ENCODE peak calls at places on chromosomes 13 and 19, in ten cellular contexts. X, Q, K, A, F, O, Y, G, M and N are unnamed samples. For H3K4me1, the result is how much of the 10 kb centered on the place peaks cover.

GRCh38 chr13:32035701-32036100 is 4.1 kb downstream of the FRY start:
- DNase-seq in A (no peak), K (no peak), M (no peak), Y (no peak), G (no peak), O (no peak), X (no peak), Q (no peak), F (no peak), N (no peak)

GRCh38 chr13:68358218-68358817 is 1128.2 kb upstream of the PCDH9 start:
- DNase-seq in K (no peak), Q (no peak), A (no peak), F (no peak), G (no peak), Y (no peak), O (no peak), X (no peak), M (no peak), N (no peak)

GRCh38 chr19:14437578-14438140 is 4.6 kb downstream of the PKN1 start:
- DNase-seq in F (no peak), Y (no peak), X (no peak), O (no peak), A (no peak), M (no peak), G (no peak), Q (no peak), K (no peak), N (no peak)

GRCh38 chr19:989381-990081 is 5.4 kb downstream of the WDR18 start:
- DNase-seq in Y (no peak), A (no peak), K (no peak), O (no peak), Q (no peak), F (no peak), G (peak), M (no peak), X (peak), N (no peak)

GRCh38 chr13:44936246-44936645 is 53.0 kb downstream of the NUFIP1 start:
- DNase-seq in X (no peak), Q (no peak), O (no peak), Y (no peak), A (no peak), G (no peak), F (no peak), M (no peak), K (no peak), N (no peak)

GRCh38 chr13:97057196-97057595 is 62.9 kb upstream of the OXGR1 start:
- DNase-seq in A (no peak), G (no peak), Q (no peak), X (no peak), M (no peak), Y (no peak), O (no peak), K (no peak), F (no peak), N (no peak)

GRCh38 chr13:44211286-44211685 is 162.3 kb upstream of the SERP2 start:
- DNase-seq in A (no peak), M (no peak), K (no peak), Y (no peak), F (no peak), X (no peak), Q (no peak), O (no peak), G (no peak), N (no peak)

GRCh38 chr13:32031815-32032345 is 306 bp downstream of the FRY start:
- DNase-seq in K (no peak), Q (no peak), O (no peak), A (no peak), F (no peak), X (no peak), Y (no peak), M (peak), G (no peak), N (no peak)

GRCh38 chr19:44212865-44213346 is 574 bp downstream of the ZNF227 start:
- DNase-seq in F (no peak), A (no peak), K (peak), M (peak), O (no peak), X (no peak), Y (no peak), G (peak), Q (no peak), N (no peak)

GRCh38 chr19:46404884-46405658 is 8.3 kb downstream of the CCDC8 start:
- DNase-seq in F (no peak), Q (no peak), A (peak), M (no peak), Y (no peak), O (no peak), G (no peak), K (no peak), X (no peak), N (no peak)

GRCh38 chr13:93368705-93369104 is 142.1 kb downstream of the GPC6 start:
- DNase-seq in G (no peak), F (no peak), Y (no peak), K (no peak), M (no peak), Q (no peak), X (no peak), A (no peak), O (no peak), N (no peak)

GRCh38 chr13:106528711-106529414 is 6.6 kb downstream of the EFNB2 start:
- DNase-seq in A (no peak), F (no peak), K (no peak), M (no peak), X (no peak), G (no peak), Q (no peak), O (no peak), Y (no peak), N (no peak)

GRCh38 chr19:16449330-16449961 is 22.3 kb downstream of the EPS15L1 start:
- DNase-seq in K (peak), X (no peak), F (no peak), G (no peak), M (no peak), Q (no peak), Y (no peak), O (no peak), A (no peak), N (no peak)

GRCh38 chr19:46466536-46467199 is 4.7 kb downstream of the PNMA8A start:
- DNase-seq in X (no peak), Y (no peak), Q (no peak), A (no peak), O (no peak), M (no peak), G (peak), F (no peak), K (peak), N (no peak)

GRCh38 chr19:2240881-2241760 is 4.5 kb downstream of the SF3A2 start:
- DNase-seq in Q (no peak), Y (no peak), M (no peak), X (no peak), O (no peak), F (no peak), G (no peak), K (no peak), A (no peak), N (peak)

GRCh38 chr13:110965038-110965754 is 50.3 kb upstream of the ANKRD10 start:
- DNase-seq in G (peak), Y (no peak), K (peak), O (no peak), M (peak), F (no peak), A (peak), Q (no peak), X (no peak), N (no peak)

GRCh38 chr13:110716235-110716505 is 2.7 kb downstream of the ING1 start:
- DNase-seq in K (no peak), M (no peak), F (no peak), X (peak), O (peak), G (peak), Y (no peak), Q (peak), A (no peak), N (peak)

GRCh38 chr19:33826521-33826920 is 29.9 kb downstream of the KCTD15 start:
- DNase-seq in X (no peak), Y (no peak), Q (no peak), F (no peak), K (no peak), M (no peak), O (no peak), A (no peak), G (no peak), N (no peak)

GRCh38 chr13:51834581-51835158 is 10.3 kb downstream of the TMEM272 start:
- DNase-seq in A (no peak), O (no peak), M (no peak), F (no peak), G (no peak), Y (no peak), Q (no peak), X (no peak), K (no peak), N (no peak)

GRCh38 chr13:50410921-50411712 is 395.9 kb downstream of the KCNRG start:
- DNase-seq in Y (no peak), O (no peak), K (peak), G (peak), X (no peak), Q (no peak), A (peak), F (no peak), M (peak), N (no peak)

GRCh38 chr13:80923907-80924306 is 583.0 kb upstream of the SPRY2 start:
- DNase-seq in A (no peak), G (no peak), Y (no peak), X (no peak), K (no peak), O (no peak), Q (no peak), M (peak), F (no peak), N (no peak)

GRCh38 chr19:3671680-3672574 is 28.3 kb downstream of the PIP5K1C start:
- DNase-seq in M (peak), F (no peak), Q (no peak), O (no peak), A (no peak), K (peak), X (no peak), Y (no peak), G (no peak), N (no peak)

GRCh38 chr19:6800991-6801396 is 28.5 kb downstream of the VAV1 start:
- DNase-seq in Y (no peak), Q (no peak), A (peak), O (no peak), F (no peak), M (peak), X (no peak), K (peak), G (no peak), N (no peak)

GRCh38 chr19:18306209-18306902 is 16.5 kb downstream of the LSM4 start:
- DNase-seq in O (no peak), G (no peak), Y (no peak), A (no peak), X (no peak), F (no peak), K (no peak), Q (no peak), M (no peak), N (no peak)

GRCh38 chr13:100652510-100652909 is 22.1 kb downstream of the TMTC4 start:
- DNase-seq in G (no peak), K (no peak), Y (no peak), X (no peak), A (no peak), Q (no peak), F (no peak), M (peak), O (no peak), N (no peak)

GRCh38 chr19:30556230-30556711 is 184.1 kb downstream of the ZNF536 start:
- DNase-seq in K (no peak), X (no peak), G (no peak), O (no peak), Q (no peak), Y (no peak), A (no peak), M (no peak), F (no peak), N (no peak)

GRCh38 chr13:93226623-93227279 is at the start of gene GPC6:
- DNase-seq in Y (no peak), K (peak), X (no peak), Q (no peak), O (peak), F (no peak), M (no peak), A (no peak), G (peak), N (no peak)

GRCh38 chr13:68636784-68637183 is 1406.6 kb upstream of the PCDH9 start:
- DNase-seq in M (no peak), Q (no peak), O (no peak), G (no peak), X (no peak), F (no peak), K (no peak), Y (no peak), A (no peak), N (no peak)

GRCh38 chr19:41936416-41936850 is 8.2 kb upstream of the ERFL start:
- DNase-seq in Q (no peak), K (no peak), A (no peak), M (no peak), F (no peak), Y (no peak), G (no peak), X (no peak), O (no peak), N (no peak)

GRCh38 chr19:18428837-18429674 is 8.9 kb downstream of the ISYNA1 start:
- DNase-seq in K (peak), F (no peak), Y (no peak), Q (peak), M (peak), G (peak), A (peak), X (peak), O (peak), N (peak)

GRCh38 chr13:53174550-53174949 is 145.9 kb downstream of the OLFM4 start:
- DNase-seq in K (no peak), Q (no peak), F (no peak), A (no peak), M (no peak), O (no peak), G (no peak), Y (no peak), X (peak), N (no peak)

GRCh38 chr19:5683177-5683886 is 2.5 kb downstream of the HSD11B1L start:
- DNase-seq in Q (no peak), M (no peak), O (no peak), A (no peak), Y (no peak), G (peak), F (no peak), K (no peak), X (no peak), N (no peak)

GRCh38 chr13:46295531-46296464 is 84.1 kb downstream of the LRRC63 start:
- DNase-seq in K (peak), Y (no peak), X (peak), G (no peak), Q (no peak), M (peak), A (no peak), F (no peak), O (peak), N (no peak)

GRCh38 chr19:43464089-43464775 is 1.2 kb downstream of the LYPD3 start:
- DNase-seq in G (peak), F (peak), A (no peak), M (no peak), O (peak), Q (peak), Y (peak), K (no peak), X (peak), N (peak)

GRCh38 chr19:19451429-19452240 is 46.2 kb downstream of the GATAD2A start:
- DNase-seq in O (no peak), Y (no peak), M (no peak), G (no peak), Q (no peak), K (no peak), A (no peak), X (no peak), F (no peak), N (no peak)

DNA sequence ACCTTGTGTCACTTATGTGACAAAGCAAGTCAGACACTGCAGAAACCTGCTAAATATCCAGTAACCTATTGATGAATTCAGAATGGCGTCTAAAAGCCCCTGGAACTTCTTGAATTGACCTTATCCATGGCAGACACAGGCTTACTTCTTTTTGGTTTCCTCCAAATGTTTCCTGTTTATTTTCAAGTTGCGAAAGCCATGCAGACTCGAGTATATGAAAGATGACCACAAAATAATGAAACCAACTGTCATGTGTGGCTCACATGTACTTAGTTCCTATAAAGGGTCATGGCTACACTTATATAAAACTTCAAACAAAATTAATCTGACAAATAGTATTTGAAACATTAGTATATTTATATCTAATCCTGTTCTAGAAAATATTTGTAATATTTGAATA is 113.1 kb upstream of the FNDC3A start:
- DNase-seq in M (no peak), A (no peak), F (no peak), Y (no peak), G (no peak), O (no peak), Q (no peak), K (peak), X (no peak), N (no peak)
- H3K27ac ChIP-seq in M (no peak), A (no peak), F (no peak), Y (no peak), G (no peak), O (no peak), Q (no peak), K (no peak), X (no peak), N (no peak)

DNA sequence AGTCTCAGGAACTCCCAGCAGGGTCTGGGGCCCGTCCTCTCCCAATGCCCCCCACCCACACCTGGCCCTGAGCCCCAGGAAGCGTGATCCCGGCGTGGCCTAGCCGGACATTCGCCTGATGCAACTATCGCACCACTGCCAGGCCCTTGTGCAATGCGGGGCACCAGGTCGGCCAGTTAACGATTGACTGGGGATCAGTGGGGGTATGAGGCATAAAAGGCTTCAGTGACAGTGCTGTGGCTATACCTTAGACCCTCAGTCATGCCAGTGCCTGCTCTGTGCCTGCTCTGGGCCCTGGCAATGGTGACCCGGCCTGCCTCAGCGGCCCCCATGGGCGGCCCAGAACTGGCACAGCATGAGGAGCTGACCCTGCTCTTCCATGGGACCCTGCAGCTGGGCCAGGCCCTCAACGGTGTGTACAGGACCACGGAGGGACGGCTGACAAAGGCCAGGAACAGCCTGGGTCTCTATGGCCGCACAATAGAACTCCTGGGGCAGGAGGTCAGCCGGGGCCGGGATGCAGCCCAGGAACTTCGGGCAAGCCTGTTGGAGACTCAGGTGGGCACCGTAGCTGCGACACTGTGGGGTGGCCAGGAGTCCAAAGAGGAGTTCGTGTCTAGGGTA is at the start of gene ANGPTL8:
- DNase-seq in K (no peak), Q (no peak), M (no peak), A (no peak), O (peak), F (no peak), X (no peak), G (no peak), Y (no peak), N (no peak)
- H3K4me1 ChIP-seq in K (under half), Q (under half), M (under half), A (under half), O (under half), F (under half), X (under half), G (under half), Y (under half), N (under half)

GRCh38 chr13:60396008-60396782 is 825 bp upstream of the TDRD3 start:
- DNase-seq in M (peak), A (peak), O (peak), F (peak), G (peak), K (peak), Q (peak), X (peak), Y (peak), N (peak)
- TF ChIP-seq POLR2A in M (peak), A (peak), O (peak), F (no peak), G (peak), K (no peak), Q (peak), X (peak), Y (peak), N (peak)

GRCh38 chr13:75857291-75857690 is 221.2 kb downstream of the LMO7 start:
- DNase-seq in Q (no peak), K (no peak), Y (no peak), M (no peak), A (no peak), X (no peak), O (no peak), G (no peak), F (no peak), N (no peak)
- H3K27ac ChIP-seq in Q (no peak), K (no peak), Y (no peak), M (no peak), A (no peak), X (no peak), O (no peak), G (no peak), F (no peak), N (no peak)

DNA sequence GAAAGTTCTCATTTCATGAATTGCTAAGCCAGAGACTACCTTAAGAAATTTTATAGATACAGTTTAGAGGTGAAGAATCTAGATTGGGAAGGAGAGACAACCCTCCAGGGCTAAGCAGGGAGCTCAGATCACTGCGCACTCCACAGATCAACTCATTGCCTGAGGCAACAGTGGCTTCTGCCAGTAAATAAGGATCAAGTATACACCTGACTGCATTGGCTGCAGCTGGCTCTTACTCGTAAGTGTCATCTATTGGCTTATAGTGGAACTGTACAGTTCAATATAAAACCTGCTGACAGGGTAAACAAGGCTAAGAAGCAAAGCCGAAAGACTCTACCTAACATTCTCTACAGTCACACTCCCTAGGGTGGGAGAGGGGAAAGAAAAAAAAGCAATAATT is 18.0 kb upstream of the C1QTNF9B start:
- DNase-seq in O (no peak), X (no peak), F (no peak), A (no peak), Q (no peak), G (no peak), M (no peak), K (no peak), Y (no peak), N (no peak)
- H3K4me1 ChIP-seq in O (under half), X (under half), F (under half), A (under half), Q (under half), G (under half), M (under half), K (under half), Y (under half), N (under half)

GRCh38 chr19:35346193-35347052 is 1.3 kb upstream of the FFAR1 start:
- DNase-seq in K (no peak), X (peak), G (no peak), Q (peak), Y (peak), M (no peak), A (no peak), O (no peak), F (no peak), N (no peak)

GRCh38 chr19:35347930-35348298 is 212 bp downstream of the FFAR1 start:
- DNase-seq in Y (peak), K (no peak), G (no peak), Q (peak), O (no peak), A (no peak), X (no peak), M (no peak), F (no peak), N (no peak)

GRCh38 chr19:35347171-35347929 is at the start of gene FFAR1:
- DNase-seq in M (no peak), O (no peak), A (no peak), Y (peak), X (peak), K (no peak), F (no peak), Q (peak), G (no peak), N (no peak)

GRCh38 chr19:35344511-35345031 is 3.1 kb upstream of the FFAR1 start:
- DNase-seq in A (no peak), O (no peak), G (no peak), F (no peak), X (peak), Q (no peak), Y (peak), K (no peak), M (no peak), N (no peak)

DNA sequence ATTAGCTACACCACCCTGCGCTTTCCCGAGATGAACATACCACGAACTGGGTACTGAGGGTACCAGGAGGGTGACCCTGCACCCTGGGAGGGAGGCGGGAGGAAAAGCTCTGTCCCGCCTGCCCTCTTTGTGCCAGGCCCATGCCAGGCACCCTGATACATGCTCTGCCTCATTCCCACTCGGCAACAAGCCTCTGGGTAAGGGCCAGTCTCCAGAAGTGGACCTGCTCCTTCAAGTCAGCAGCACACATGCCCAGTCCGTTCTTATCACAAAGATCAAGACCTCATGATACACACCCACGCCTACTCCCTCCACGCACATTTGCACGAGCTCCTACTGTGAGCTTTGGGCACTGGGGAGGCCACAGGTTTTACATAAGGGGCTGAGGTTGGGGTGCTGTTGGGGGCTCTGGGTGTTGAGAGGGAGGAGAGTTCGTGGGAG is 2.0 kb upstream of the FFAR1 start:
- DNase-seq in F (no peak), K (no peak), A (no peak), Y (peak), X (peak), M (no peak), Q (peak), G (no peak), O (no peak), N (no peak)
- TF ChIP-seq POLR2A in F (no peak), K (no peak), A (no peak), Y (no peak), X (no peak), M (no peak), Q (no peak), G (no peak), O (no peak), N (no peak)